ENCODE peak calls at places on chromosome 21, in four cellular contexts. F is fibroblast of lung; W is stimulated activated CD4-positive, alpha-beta T cell treated with anti-CD3 and anti-CD28 coated beads, Interleukin-4, amount 100 ng/mL, for 48 hours; V is PC-9. T is an unnamed sample.

GRCh38 chr21:44433791-44434567 is 21.3 kb upstream of the LRRC3 start:
- DNase-seq in F (no peak), W (no peak), V (no peak), T (no peak)

GRCh38 chr21:35578350-35578782 is 482.0 kb downstream of the SETD4 start:
- DNase-seq in F (peak), W (no peak), V (no peak), T (no peak)

GRCh38 chr21:41877901-41878830 is 978 bp downstream of the PRDM15 start:
- DNase-seq in F (peak), W (no peak), V (no peak), T (peak)

GRCh38 chr21:40512590-40512989 is 334.4 kb downstream of the DSCAM start:
- DNase-seq in F (no peak), W (peak), V (no peak), T (no peak)

GRCh38 chr21:26013964-26014363 is 156.6 kb downstream of the APP start:
- DNase-seq in F (no peak), W (no peak), V (no peak), T (no peak)

GRCh38 chr21:41561701-41562100 is 53.7 kb upstream of the TMPRSS2 start:
- DNase-seq in F (no peak), W (no peak), V (no peak), T (no peak)

GRCh38 chr21:38930838-38931237 is 125.1 kb downstream of the ETS2 start:
- DNase-seq in F (no peak), W (no peak), V (no peak), T (no peak)

GRCh38 chr21:35294231-35294898 is 245.3 kb upstream of the RUNX1 start:
- DNase-seq in F (no peak), W (no peak), V (peak), T (peak)

GRCh38 chr21:45887788-45888187 is 93.8 kb upstream of the COL6A1 start:
- DNase-seq in F (no peak), W (no peak), V (no peak), T (no peak)

GRCh38 chr21:44456207-44456914 is 1.1 kb downstream of the LRRC3 start:
- DNase-seq in F (no peak), W (no peak), V (no peak), T (no peak)

GRCh38 chr21:14213164-14213563 is 2.4 kb upstream of the LIPI start:
- DNase-seq in F (no peak), W (no peak), V (no peak), T (no peak)

GRCh38 chr21:37463083-37463780 is 96.7 kb downstream of the DYRK1A start:
- DNase-seq in F (peak), W (no peak), V (peak), T (no peak)

T was measured in NCI-H1105.